ENCODE peak calls at places on chromosomes 16 and 17, in ten cellular contexts. B is body of pancreas, F is keratinocyte, Z is astrocyte of the spinal cord, S is GM12864, D is fibroblast of the aortic adventitia, W is colonic mucosa, M is mucosa of descending colon, P is adrenal gland, V is heart right ventricle. I is an unnamed sample.
A peak's percentile ranks its signal among the peaks of the same experiment; 100 is the strongest.

GRCh38 chr16:55257971-55258613 is 65.9 kb upstream of the IRX6 start:
- DNase-seq in B (peak; percentile 78), F (no peak), Z (peak; percentile 44), S (no peak), D (peak; percentile 65), W (peak; percentile 66), M (peak; percentile 61), P (peak; percentile 58), V (peak; percentile 39), I (peak; percentile 71)

GRCh38 chr17:42042598-42043319 is 7.6 kb downstream of the C17orf113 start:
- DNase-seq in B (peak; percentile 69), F (no peak), Z (no peak), S (no peak), D (no peak), W (no peak), M (no peak), P (no peak), V (no peak), I (no peak)

GRCh38 chr17:42674755-42675347 is 1.9 kb downstream of the PLEKHH3 start:
- DNase-seq in B (peak; percentile 75), F (no peak), Z (no peak), S (no peak), D (no peak), W (no peak), M (no peak), P (peak; percentile 43), V (no peak), I (no peak)

GRCh38 chr16:74623846-74624245 is 16.9 kb upstream of the GLG1 start:
- DNase-seq in B (no peak), F (no peak), Z (no peak), S (no peak), D (no peak), W (no peak), M (no peak), P (no peak), V (no peak), I (no peak)

GRCh38 chr16:1125471-1125870 is 27.4 kb upstream of the CACNA1H start:
- DNase-seq in B (no peak), F (no peak), Z (peak; percentile 4), S (no peak), D (peak; percentile 10), W (no peak), M (no peak), P (no peak), V (no peak), I (peak; percentile 89)

GRCh38 chr17:7136266-7136877 is 21.8 kb upstream of the ASGR2 start:
- DNase-seq in B (peak; percentile 77), F (peak; percentile 28), Z (peak; percentile 66), S (no peak), D (peak; percentile 81), W (peak; percentile 77), M (peak; percentile 71), P (peak; percentile 86), V (peak; percentile 81), I (peak; percentile 58)

GRCh38 chr16:386641-387156 is 4.9 kb upstream of the PGAP6 start:
- DNase-seq in B (no peak), F (no peak), Z (no peak), S (no peak), D (no peak), W (no peak), M (no peak), P (no peak), V (no peak), I (no peak)

GRCh38 chr17:39221572-39221971 is 4.2 kb downstream of the STAC2 start:
- DNase-seq in B (no peak), F (no peak), Z (no peak), S (no peak), D (no peak), W (no peak), M (no peak), P (no peak), V (no peak), I (no peak)

GRCh38 chr17:43779145-43780125 is 658 bp upstream of the DUSP3 start:
- DNase-seq in B (no peak), F (no peak), Z (peak; percentile 40), S (no peak), D (no peak), W (no peak), M (no peak), P (peak; percentile 60), V (no peak), I (no peak)

GRCh38 chr17:36977568-36977967 is 28.8 kb downstream of the AATF start:
- DNase-seq in B (no peak), F (no peak), Z (no peak), S (no peak), D (no peak), W (no peak), M (no peak), P (no peak), V (no peak), I (no peak)

GRCh38 chr17:38667099-38667786 is 7.5 kb downstream of the EPOP start:
- DNase-seq in B (peak; percentile 69), F (no peak), Z (peak; percentile 68), S (no peak), D (peak; percentile 75), W (peak; percentile 65), M (no peak), P (peak; percentile 77), V (peak; percentile 44), I (peak; percentile 82)

GRCh38 chr17:79674506-79675412 is 56.0 kb upstream of the ENPP7 start:
- DNase-seq in B (no peak), F (no peak), Z (no peak), S (no peak), D (no peak), W (no peak), M (no peak), P (no peak), V (no peak), I (no peak)

GRCh38 chr17:67137026-67137370 is 92.6 kb downstream of the CACNG1 start:
- DNase-seq in B (no peak), F (no peak), Z (no peak), S (no peak), D (no peak), W (no peak), M (no peak), P (no peak), V (no peak), I (no peak)

GRCh38 chr17:6361733-6362132 is 73.2 kb downstream of the AIPL1 start:
- DNase-seq in B (no peak), F (no peak), Z (no peak), S (no peak), D (no peak), W (peak; percentile 8), M (no peak), P (no peak), V (no peak), I (no peak)

GRCh38 chr17:81054881-81055370 is 20.0 kb downstream of the BAIAP2 start:
- DNase-seq in B (no peak), F (no peak), Z (no peak), S (no peak), D (no peak), W (no peak), M (no peak), P (no peak), V (no peak), I (no peak)
- H3K4me3 ChIP-seq in B (no peak overlapping the region), F (no peak overlapping the region), Z (no peak overlapping the region), S (no peak overlapping the region), D (no peak overlapping the region), W (no peak overlapping the region), M (no peak overlapping the region), P (no peak overlapping the region), V (no peak overlapping the region), I (no peak overlapping the region)

DNA sequence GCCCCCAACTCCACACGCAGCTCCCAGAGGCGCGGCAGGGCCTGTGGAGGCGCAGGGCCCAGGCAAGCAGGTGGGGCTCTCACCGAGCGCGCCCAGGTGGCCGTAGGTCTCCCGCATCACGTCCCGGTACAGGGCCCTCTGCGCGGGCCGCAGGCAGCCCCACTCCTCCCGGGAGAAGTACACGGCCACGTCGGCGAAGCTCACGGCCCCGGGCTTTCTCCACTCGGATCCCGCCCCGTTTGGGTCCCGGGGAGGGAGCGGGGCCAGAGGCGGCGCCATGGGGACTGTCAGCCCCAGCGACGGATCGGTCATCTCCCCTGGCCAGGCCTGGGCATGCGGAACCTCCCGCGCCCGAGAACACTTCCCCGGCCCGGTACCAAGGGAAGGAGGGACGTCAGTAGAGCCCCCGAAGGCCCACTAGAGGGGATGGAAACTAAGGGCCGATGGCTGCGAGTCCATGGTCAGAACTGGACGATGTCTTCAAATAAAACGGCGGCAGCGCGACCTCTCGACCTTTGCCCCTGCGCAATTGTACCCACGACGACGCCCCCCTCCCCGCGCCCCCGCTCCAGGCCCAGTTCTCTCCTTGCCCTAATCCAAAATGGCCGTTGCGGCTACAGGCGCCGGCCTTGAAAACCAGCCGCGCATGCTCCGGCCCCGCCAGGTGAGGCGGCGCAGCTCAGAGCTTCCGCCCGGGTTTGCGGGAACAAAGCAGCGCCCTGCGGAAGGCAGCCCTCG is at the start of gene ZNF747:
- DNase-seq in B (peak; percentile 93), F (no peak), Z (peak; percentile 83), S (peak; percentile 61), D (peak; percentile 82), W (peak; percentile 92), M (peak; percentile 95), P (peak; percentile 95), V (peak; percentile 94), I (peak; percentile 83)
- TF ChIP-seq CTCF in B (no peak), F (peak; percentile 19), Z (no peak), S (no peak), D (no peak), W (no peak), M (no peak), P (no peak), V (no peak), I (no peak)

DNA sequence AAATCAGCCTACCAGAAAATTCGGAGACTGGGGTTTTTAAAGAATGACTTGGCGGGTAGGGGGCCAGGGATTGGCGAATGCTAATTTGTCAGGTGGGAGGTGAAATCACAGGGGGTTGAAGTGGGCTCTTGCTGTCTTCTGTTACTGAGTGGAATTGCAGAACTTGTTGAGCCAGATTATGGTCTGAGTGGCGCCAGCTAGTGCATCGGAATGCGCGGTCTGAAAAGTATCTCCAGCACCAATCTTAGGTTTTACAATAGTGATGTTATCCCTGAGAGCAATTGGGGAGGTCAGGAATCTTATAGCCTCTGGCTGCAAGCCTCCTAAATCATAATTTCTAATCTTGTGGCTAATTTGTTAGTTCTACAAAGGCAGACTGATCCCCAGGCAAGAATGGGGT is 762 bp upstream of the RBL2 start:
- DNase-seq in B (no peak), F (no peak), Z (no peak), S (no peak), D (no peak), W (no peak), M (no peak), P (no peak), V (no peak), I (no peak)
- H3K4me3 ChIP-seq in B (no peak overlapping the region), F (peak overlapping the region; percentile 82), Z (no peak overlapping the region), S (no peak overlapping the region), D (no peak overlapping the region), W (peak overlapping the region; percentile 98), M (no peak overlapping the region), P (no peak overlapping the region), V (peak overlapping the region; percentile 94), I (peak overlapping the region; percentile 86)

DNA sequence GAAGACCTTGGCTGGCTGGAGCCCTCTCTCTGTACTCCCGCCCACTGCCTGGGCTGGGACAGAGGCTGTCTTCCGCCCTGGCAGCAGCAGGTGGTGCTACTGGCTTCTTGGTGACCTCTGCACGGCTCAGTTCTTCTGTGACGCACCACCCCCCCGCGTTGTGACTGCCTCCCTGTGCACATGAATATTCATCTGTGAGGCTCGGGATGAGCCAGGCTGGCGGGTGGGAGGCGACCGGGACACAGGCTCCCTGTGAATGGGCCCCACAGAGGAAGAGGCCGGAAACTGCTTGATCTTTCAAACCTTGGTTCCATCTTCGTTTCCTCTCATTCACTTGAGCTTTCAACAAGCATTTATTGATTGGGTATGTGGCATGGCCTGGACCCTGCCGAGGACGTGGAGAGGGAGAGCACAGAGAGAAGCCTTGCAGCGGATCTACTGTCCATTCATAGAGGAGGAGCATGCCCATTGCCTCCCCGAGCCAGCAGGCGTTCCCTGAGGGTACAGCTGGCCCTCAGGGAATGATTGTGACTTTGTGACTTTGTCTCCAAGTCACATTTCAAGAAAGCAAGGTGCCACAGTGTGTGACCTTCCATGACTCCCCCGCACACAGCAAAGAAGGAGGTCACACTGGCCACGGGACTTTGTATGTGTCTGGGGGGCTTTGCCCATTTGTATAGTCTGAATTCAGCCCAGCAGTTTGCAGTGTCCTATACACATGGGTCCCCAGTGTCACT is 45.0 kb downstream of the B9D1 start:
- DNase-seq in B (peak; percentile 48), F (no peak), Z (peak; percentile 93), S (peak; percentile 24), D (peak; percentile 40), W (peak; percentile 82), M (peak; percentile 85), P (peak; percentile 97), V (peak; percentile 78), I (peak; percentile 74)
- TF ChIP-seq CTCF in B (no peak), F (no peak), Z (peak; percentile 44), S (peak; percentile 55), D (no peak), W (peak; percentile 28), M (peak; percentile 20), P (peak; percentile 53), V (peak; percentile 32), I (peak; percentile 34)